ENCODE peak calls at places on chromosome 5, in four cellular contexts. One of them, this sample, is unnamed.

GRCh38 chr5:35803221-35803651 is 53.5 kb upstream of the IL7R start:
- DNase-seq in stomach: no peak
- DNase-seq in hepatocyte: peak; percentile 75
- DNase-seq in IMR-90: peak; percentile 79
- DNase-seq in this sample: no peak

GRCh38 chr5:139410886-139411835 is 7.3 kb upstream of the SPATA24 start:
- DNase-seq in hepatocyte: no peak
- DNase-seq in IMR-90: no peak
- DNase-seq in stomach: no peak
- DNase-seq in this sample: no peak

GRCh38 chr5:162852145-162852544 is 585.2 kb upstream of the CCNG1 start:
- DNase-seq in stomach: no peak
- DNase-seq in hepatocyte: no peak
- DNase-seq in IMR-90: no peak
- DNase-seq in this sample: no peak

GRCh38 chr5:157502143-157502647 is 42.2 kb downstream of the NIPAL4 start:
- DNase-seq in hepatocyte: no peak
- DNase-seq in IMR-90: peak; percentile 49
- DNase-seq in stomach: no peak
- DNase-seq in this sample: no peak

GRCh38 chr5:54905246-54905770 is 80.1 kb downstream of the ESM1 start:
- DNase-seq in hepatocyte: no peak
- DNase-seq in stomach: no peak
- DNase-seq in IMR-90: peak; percentile 47
- DNase-seq in this sample: no peak

GRCh38 chr5:179923422-179923821 is 15.7 kb upstream of the TBC1D9B start:
- DNase-seq in stomach: no peak
- DNase-seq in hepatocyte: no peak
- DNase-seq in IMR-90: no peak
- DNase-seq in this sample: no peak

GRCh38 chr5:50794812-50795211 is 128.4 kb downstream of the PARP8 start:
- DNase-seq in hepatocyte: peak; percentile 22
- DNase-seq in stomach: no peak
- DNase-seq in IMR-90: no peak
- DNase-seq in this sample: no peak

GRCh38 chr5:42715791-42716190 is 40.8 kb upstream of the CCDC152 start:
- DNase-seq in IMR-90: no peak
- DNase-seq in hepatocyte: no peak
- DNase-seq in stomach: no peak
- DNase-seq in this sample: no peak

GRCh38 chr5:74342948-74343682 is 297.4 kb downstream of the ENC1 start:
- DNase-seq in stomach: no peak
- DNase-seq in IMR-90: peak; percentile 5
- DNase-seq in hepatocyte: no peak
- DNase-seq in this sample: no peak

GRCh38 chr5:72452515-72453259 is 54.5 kb downstream of the ZNF366 start:
- DNase-seq in stomach: peak; percentile 76
- DNase-seq in hepatocyte: peak; percentile 71
- DNase-seq in IMR-90: peak; percentile 72
- DNase-seq in this sample: peak; percentile 85

GRCh38 chr5:32506809-32507208 is 62.3 kb upstream of the ZFR start:
- DNase-seq in hepatocyte: no peak
- DNase-seq in IMR-90: peak; percentile 91
- DNase-seq in stomach: no peak
- DNase-seq in this sample: peak; percentile 41

GRCh38 chr5:137842296-137842695 is 25.4 kb upstream of the MYOT start:
- DNase-seq in hepatocyte: no peak
- DNase-seq in stomach: no peak
- DNase-seq in IMR-90: no peak
- DNase-seq in this sample: no peak

GRCh38 chr5:6772886-6773285 is 59.7 kb downstream of the TENT4A start:
- DNase-seq in hepatocyte: no peak
- DNase-seq in stomach: no peak
- DNase-seq in IMR-90: no peak
- DNase-seq in this sample: no peak

GRCh38 chr5:176769911-176770310 is 40.4 kb upstream of the UNC5A start:
- DNase-seq in hepatocyte: no peak
- DNase-seq in stomach: no peak
- DNase-seq in IMR-90: no peak
- DNase-seq in this sample: peak; percentile 15

GRCh38 chr5:25119654-25120053 is 474.9 kb upstream of the CDH10 start:
- DNase-seq in IMR-90: no peak
- DNase-seq in stomach: no peak
- DNase-seq in hepatocyte: peak; percentile 59
- DNase-seq in this sample: no peak

GRCh38 chr5:56668996-56669395 is 146.4 kb upstream of the MAP3K1 start:
- DNase-seq in IMR-90: no peak
- DNase-seq in hepatocyte: no peak
- DNase-seq in stomach: no peak
- DNase-seq in this sample: no peak

GRCh38 chr5:103474671-103475070 is 87.9 kb downstream of the NUDT12 start:
- DNase-seq in hepatocyte: no peak
- DNase-seq in stomach: no peak
- DNase-seq in IMR-90: no peak
- DNase-seq in this sample: no peak

GRCh38 chr5:69512740-69513260 is 20.2 kb downstream of the OCLN start:
- DNase-seq in hepatocyte: peak; percentile 41
- DNase-seq in IMR-90: peak; percentile 93
- DNase-seq in stomach: no peak
- DNase-seq in this sample: no peak

GRCh38 chr5:136079195-136079985 is 50.6 kb downstream of the TGFBI start:
- DNase-seq in IMR-90: no peak
- DNase-seq in stomach: no peak
- DNase-seq in hepatocyte: no peak
- DNase-seq in this sample: no peak

GRCh38 chr5:130893003-130893402 is 272.1 kb downstream of the HINT1 start:
- DNase-seq in hepatocyte: no peak
- DNase-seq in stomach: no peak
- DNase-seq in IMR-90: no peak
- DNase-seq in this sample: no peak

GRCh38 chr5:176790921-176791320 is 19.4 kb upstream of the UNC5A start:
- DNase-seq in hepatocyte: no peak
- DNase-seq in stomach: no peak
- DNase-seq in IMR-90: no peak
- DNase-seq in this sample: no peak

GRCh38 chr5:72440207-72440638 is 67.0 kb downstream of the ZNF366 start:
- DNase-seq in stomach: no peak
- DNase-seq in IMR-90: no peak
- DNase-seq in hepatocyte: no peak
- DNase-seq in this sample: no peak

GRCh38 chr5:61228229-61228628 is 66.0 kb upstream of the SMIM15 start:
- DNase-seq in IMR-90: no peak
- DNase-seq in hepatocyte: no peak
- DNase-seq in stomach: peak; percentile 44
- DNase-seq in this sample: no peak

GRCh38 chr5:123508441-123508840 is 3.5 kb upstream of the CSNK1G3 start:
- DNase-seq in stomach: no peak
- DNase-seq in IMR-90: no peak
- DNase-seq in hepatocyte: no peak
- DNase-seq in this sample: no peak

GRCh38 chr5:6730807-6731206 is 17.6 kb downstream of the TENT4A start:
- DNase-seq in stomach: no peak
- DNase-seq in hepatocyte: no peak
- DNase-seq in IMR-90: no peak
- DNase-seq in this sample: no peak

GRCh38 chr5:142973932-142974331 is 203.8 kb downstream of the ARHGAP26 start:
- DNase-seq in IMR-90: no peak
- DNase-seq in stomach: no peak
- DNase-seq in hepatocyte: no peak
- DNase-seq in this sample: no peak

GRCh38 chr5:1536298-1537165 is 12.8 kb upstream of the LPCAT1 start:
- DNase-seq in stomach: peak; percentile 34
- DNase-seq in IMR-90: peak; percentile 20
- DNase-seq in hepatocyte: no peak
- DNase-seq in this sample: peak; percentile 60
- H3K27ac ChIP-seq in stomach: no peak overlapping the region
- H3K27ac ChIP-seq in IMR-90: no peak overlapping the region
- H3K27ac ChIP-seq in hepatocyte: no peak overlapping the region
- H3K27ac ChIP-seq in this sample: no peak overlapping the region

DNA sequence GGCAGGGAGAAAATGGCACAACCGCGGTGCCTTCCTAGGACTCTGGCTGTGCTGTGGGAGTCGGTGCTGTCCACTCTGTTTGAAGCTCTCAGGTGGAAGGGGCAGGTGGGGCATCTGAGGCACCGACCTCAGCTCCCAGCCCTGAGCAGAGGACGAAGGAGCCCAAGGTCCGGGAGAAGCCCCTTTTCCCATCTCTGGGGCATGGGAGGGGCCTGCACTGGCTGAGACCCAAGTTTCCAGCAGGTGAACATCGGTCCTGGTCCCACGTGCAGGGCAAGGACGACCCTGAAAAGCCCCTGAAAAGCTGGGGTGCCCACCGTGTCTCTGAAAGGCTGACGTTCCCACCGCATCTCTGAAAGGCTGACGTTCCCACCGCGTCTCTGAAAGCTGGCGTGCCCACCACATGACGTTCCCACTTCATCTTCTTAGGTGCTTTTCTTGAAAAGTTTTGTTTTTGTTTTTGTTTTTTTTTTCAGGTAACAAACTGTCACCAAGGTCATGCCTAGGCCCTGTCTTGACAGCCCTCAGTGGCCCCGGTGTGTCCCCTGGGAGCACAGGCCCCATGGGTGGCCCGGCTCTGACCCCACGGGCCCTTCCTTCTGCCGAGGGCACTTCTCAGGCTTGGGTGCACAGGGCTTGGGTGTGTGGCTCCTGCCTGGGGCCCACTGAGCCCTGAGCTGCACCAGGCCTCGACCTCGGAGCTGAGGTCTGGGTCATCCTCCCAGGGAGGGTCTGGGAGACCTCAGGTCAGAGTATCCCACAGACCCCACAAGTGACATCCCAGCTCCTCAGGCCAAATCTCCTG is 17.8 kb upstream of the SLC9A3 start:
- DNase-seq in hepatocyte: no peak
- DNase-seq in stomach: no peak
- DNase-seq in IMR-90: no peak
- DNase-seq in this sample: peak; percentile 53
- H3K27ac ChIP-seq in hepatocyte: no peak overlapping the region
- H3K27ac ChIP-seq in stomach: no peak overlapping the region
- H3K27ac ChIP-seq in IMR-90: no peak overlapping the region
- H3K27ac ChIP-seq in this sample: no peak overlapping the region

GRCh38 chr5:14226992-14227391 is 83.8 kb downstream of the TRIO start:
- DNase-seq in IMR-90: no peak
- DNase-seq in stomach: no peak
- DNase-seq in hepatocyte: no peak
- DNase-seq in this sample: no peak

GRCh38 chr5:14228219-14228618 is 85.1 kb downstream of the TRIO start:
- DNase-seq in hepatocyte: no peak
- DNase-seq in stomach: no peak
- DNase-seq in IMR-90: no peak
- DNase-seq in this sample: no peak

GRCh38 chr5:14226554-14226953 is 83.4 kb downstream of the TRIO start:
- DNase-seq in hepatocyte: no peak
- DNase-seq in IMR-90: no peak
- DNase-seq in stomach: no peak
- DNase-seq in this sample: no peak

GRCh38 chr5:14229181-14229580 is 86.0 kb downstream of the TRIO start:
- DNase-seq in stomach: no peak
- DNase-seq in IMR-90: no peak
- DNase-seq in hepatocyte: no peak
- DNase-seq in this sample: no peak

DNA sequence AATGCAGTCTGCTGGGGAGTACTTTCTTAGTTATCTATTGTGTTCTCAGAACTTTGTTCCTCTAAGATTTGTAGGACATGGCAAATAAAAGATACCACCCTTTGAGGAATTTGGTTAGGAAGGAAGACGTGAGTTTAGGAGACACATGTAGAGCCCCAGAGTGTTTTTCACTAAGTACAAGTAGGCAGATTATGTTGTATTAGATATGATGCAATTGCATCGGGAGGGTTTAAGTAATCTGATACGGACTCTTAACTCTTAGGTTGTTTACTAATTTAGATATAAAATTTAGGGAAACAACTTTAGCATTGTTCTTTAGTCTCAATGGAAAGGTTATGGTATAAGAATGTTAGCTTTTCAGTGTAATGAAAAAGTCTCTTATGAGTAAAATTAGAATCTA is 84.4 kb downstream of the TRIO start:
- DNase-seq in IMR-90: no peak
- DNase-seq in hepatocyte: no peak
- DNase-seq in stomach: no peak
- DNase-seq in this sample: no peak
- H3K27ac ChIP-seq in IMR-90: no peak overlapping the region
- H3K27ac ChIP-seq in hepatocyte: no peak overlapping the region
- H3K27ac ChIP-seq in stomach: no peak overlapping the region
- H3K27ac ChIP-seq in this sample: no peak overlapping the region

GRCh38 chr5:84218546-84218945 is 166.1 kb downstream of the EDIL3 start:
- DNase-seq in IMR-90: peak; percentile 13
- DNase-seq in hepatocyte: no peak
- DNase-seq in stomach: no peak
- DNase-seq in this sample: no peak

GRCh38 chr5:84215521-84215920 is 169.2 kb downstream of the EDIL3 start:
- DNase-seq in stomach: no peak
- DNase-seq in IMR-90: no peak
- DNase-seq in hepatocyte: no peak
- DNase-seq in this sample: no peak

GRCh38 chr5:84213861-84214260 is 170.8 kb downstream of the EDIL3 start:
- DNase-seq in IMR-90: no peak
- DNase-seq in hepatocyte: no peak
- DNase-seq in stomach: no peak
- DNase-seq in this sample: no peak

GRCh38 chr5:84213212-84213611 is 171.5 kb downstream of the EDIL3 start:
- DNase-seq in IMR-90: no peak
- DNase-seq in hepatocyte: no peak
- DNase-seq in stomach: no peak
- DNase-seq in this sample: no peak
- H3K27ac ChIP-seq in IMR-90: no peak overlapping the region
- H3K27ac ChIP-seq in hepatocyte: no peak overlapping the region
- H3K27ac ChIP-seq in stomach: no peak overlapping the region
- H3K27ac ChIP-seq in this sample: no peak overlapping the region

This sample was measured in tibial artery.